ENCODE peak calls at places on chromosome 2, in nine cellular contexts. One of them, this sample, is unnamed.

GRCh38 chr2:238370482-238371372 is 50.4 kb downstream of the TRAF3IP1 start:
- DNase-seq in heart left ventricle: peak
- DNase-seq in HepG2: peak
- DNase-seq in A549: peak
- DNase-seq in endothelial cell of umbilical vein: peak
- DNase-seq in IMR-90: peak
- DNase-seq in stomach: peak
- DNase-seq in H1: no peak
- DNase-seq in H54: peak
- DNase-seq in this sample: peak

GRCh38 chr2:196171946-196172345 is 568 bp upstream of the STK17B start:
- DNase-seq in H54: no peak
- DNase-seq in stomach: no peak
- DNase-seq in IMR-90: no peak
- DNase-seq in endothelial cell of umbilical vein: peak
- DNase-seq in H1: no peak
- DNase-seq in A549: no peak
- DNase-seq in HepG2: no peak
- DNase-seq in heart left ventricle: no peak
- DNase-seq in this sample: no peak

GRCh38 chr2:55891671-55892071 is 31.9 kb downstream of the EFEMP1 start:
- DNase-seq in HepG2: no peak
- DNase-seq in H54: no peak
- DNase-seq in heart left ventricle: no peak
- DNase-seq in endothelial cell of umbilical vein: peak
- DNase-seq in IMR-90: no peak
- DNase-seq in stomach: no peak
- DNase-seq in A549: no peak
- DNase-seq in H1: no peak
- DNase-seq in this sample: no peak

GRCh38 chr2:173431191-173431590 is 76.5 kb downstream of the CDCA7 start:
- DNase-seq in stomach: no peak
- DNase-seq in A549: no peak
- DNase-seq in HepG2: no peak
- DNase-seq in H54: no peak
- DNase-seq in heart left ventricle: no peak
- DNase-seq in endothelial cell of umbilical vein: no peak
- DNase-seq in H1: no peak
- DNase-seq in IMR-90: no peak
- DNase-seq in this sample: no peak

GRCh38 chr2:165857881-165858280 is 63.8 kb upstream of the GALNT3 start:
- DNase-seq in A549: no peak
- DNase-seq in H54: no peak
- DNase-seq in stomach: no peak
- DNase-seq in endothelial cell of umbilical vein: no peak
- DNase-seq in H1: no peak
- DNase-seq in HepG2: no peak
- DNase-seq in IMR-90: peak
- DNase-seq in heart left ventricle: no peak
- DNase-seq in this sample: no peak

GRCh38 chr2:127630409-127631183 is 15.4 kb upstream of the GPR17 start:
- DNase-seq in A549: no peak
- DNase-seq in heart left ventricle: peak
- DNase-seq in H54: no peak
- DNase-seq in stomach: no peak
- DNase-seq in IMR-90: no peak
- DNase-seq in HepG2: no peak
- DNase-seq in H1: no peak
- DNase-seq in endothelial cell of umbilical vein: no peak
- DNase-seq in this sample: no peak

GRCh38 chr2:39608690-39609457 is 56.8 kb upstream of the TMEM178A start:
- DNase-seq in A549: no peak
- DNase-seq in HepG2: no peak
- DNase-seq in H54: no peak
- DNase-seq in IMR-90: no peak
- DNase-seq in stomach: no peak
- DNase-seq in H1: no peak
- DNase-seq in endothelial cell of umbilical vein: no peak
- DNase-seq in heart left ventricle: no peak
- DNase-seq in this sample: no peak

GRCh38 chr2:183359867-183360266 is 235.6 kb downstream of the NUP35 start:
- DNase-seq in endothelial cell of umbilical vein: peak
- DNase-seq in H1: no peak
- DNase-seq in A549: no peak
- DNase-seq in stomach: no peak
- DNase-seq in HepG2: no peak
- DNase-seq in H54: no peak
- DNase-seq in heart left ventricle: no peak
- DNase-seq in IMR-90: no peak
- DNase-seq in this sample: no peak

GRCh38 chr2:177397501-177398289 is 5.1 kb downstream of the AGPS start:
- DNase-seq in H1: no peak
- DNase-seq in A549: peak
- DNase-seq in endothelial cell of umbilical vein: peak
- DNase-seq in stomach: no peak
- DNase-seq in heart left ventricle: no peak
- DNase-seq in H54: no peak
- DNase-seq in IMR-90: peak
- DNase-seq in HepG2: peak
- DNase-seq in this sample: no peak

GRCh38 chr2:118046628-118047210 is 32.8 kb upstream of the CCDC93 start:
- DNase-seq in endothelial cell of umbilical vein: peak
- DNase-seq in stomach: no peak
- DNase-seq in A549: peak
- DNase-seq in H1: no peak
- DNase-seq in heart left ventricle: no peak
- DNase-seq in HepG2: peak
- DNase-seq in IMR-90: peak
- DNase-seq in H54: no peak
- DNase-seq in this sample: peak

GRCh38 chr2:225027061-225027762 is 15.1 kb downstream of the DOCK10 start:
- DNase-seq in stomach: no peak
- DNase-seq in IMR-90: no peak
- DNase-seq in heart left ventricle: no peak
- DNase-seq in H54: no peak
- DNase-seq in endothelial cell of umbilical vein: no peak
- DNase-seq in A549: no peak
- DNase-seq in HepG2: no peak
- DNase-seq in H1: no peak
- DNase-seq in this sample: peak

GRCh38 chr2:1625281-1626001 is 118.9 kb downstream of the PXDN start:
- DNase-seq in endothelial cell of umbilical vein: peak
- DNase-seq in HepG2: no peak
- DNase-seq in A549: no peak
- DNase-seq in stomach: no peak
- DNase-seq in IMR-90: peak
- DNase-seq in H1: peak
- DNase-seq in heart left ventricle: peak
- DNase-seq in H54: peak
- DNase-seq in this sample: no peak

GRCh38 chr2:88199912-88200682 is 30.0 kb downstream of the THNSL2 start:
- DNase-seq in A549: no peak
- DNase-seq in heart left ventricle: no peak
- DNase-seq in H1: no peak
- DNase-seq in H54: no peak
- DNase-seq in IMR-90: no peak
- DNase-seq in HepG2: peak
- DNase-seq in stomach: peak
- DNase-seq in endothelial cell of umbilical vein: no peak
- DNase-seq in this sample: no peak

GRCh38 chr2:62189196-62189595 is 6.7 kb upstream of the B3GNT2 start:
- DNase-seq in A549: no peak
- DNase-seq in IMR-90: no peak
- DNase-seq in endothelial cell of umbilical vein: no peak
- DNase-seq in H54: no peak
- DNase-seq in HepG2: no peak
- DNase-seq in heart left ventricle: no peak
- DNase-seq in stomach: no peak
- DNase-seq in H1: no peak
- DNase-seq in this sample: no peak

GRCh38 chr2:65096948-65097347 is 33.0 kb downstream of the RAB1A start:
- DNase-seq in heart left ventricle: no peak
- DNase-seq in HepG2: no peak
- DNase-seq in A549: no peak
- DNase-seq in endothelial cell of umbilical vein: peak
- DNase-seq in H1: no peak
- DNase-seq in IMR-90: peak
- DNase-seq in stomach: no peak
- DNase-seq in H54: no peak
- DNase-seq in this sample: no peak

GRCh38 chr2:40564174-40564573 is 112.3 kb upstream of the SLC8A1 start:
- DNase-seq in endothelial cell of umbilical vein: no peak
- DNase-seq in H54: no peak
- DNase-seq in stomach: no peak
- DNase-seq in IMR-90: no peak
- DNase-seq in heart left ventricle: no peak
- DNase-seq in A549: no peak
- DNase-seq in HepG2: no peak
- DNase-seq in H1: no peak
- DNase-seq in this sample: no peak

DNA sequence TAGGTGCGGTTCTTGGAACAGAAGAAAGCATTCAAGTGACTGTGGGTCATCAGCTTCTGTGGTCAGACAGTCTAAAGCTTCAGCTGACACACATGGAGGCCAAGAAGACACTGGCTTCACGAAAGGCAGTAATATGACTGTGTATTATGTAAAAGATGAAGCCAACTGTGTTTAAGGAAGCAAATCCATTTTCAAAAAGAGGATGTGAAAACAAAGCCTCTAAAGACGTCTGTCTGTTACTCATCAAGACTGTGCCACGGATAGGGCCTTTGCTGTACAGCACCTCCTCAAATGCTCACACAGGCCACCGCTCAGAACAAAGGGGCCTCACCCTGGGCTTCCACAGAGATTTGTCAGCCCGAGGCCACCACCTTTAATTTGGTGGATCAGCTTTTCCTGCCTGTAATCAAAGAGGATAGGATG is 21.1 kb upstream of the TMEM163 start:
- DNase-seq in H1: no peak
- DNase-seq in HepG2: no peak
- DNase-seq in endothelial cell of umbilical vein: no peak
- DNase-seq in IMR-90: peak
- DNase-seq in H54: no peak
- DNase-seq in heart left ventricle: no peak
- DNase-seq in stomach: no peak
- DNase-seq in A549: no peak
- DNase-seq in this sample: no peak
- TF ChIP-seq POLR2A in H1: no peak
- TF ChIP-seq POLR2A in HepG2: no peak
- TF ChIP-seq POLR2A in endothelial cell of umbilical vein: no peak
- TF ChIP-seq POLR2A in IMR-90: no peak
- TF ChIP-seq POLR2A in H54: no peak
- TF ChIP-seq POLR2A in heart left ventricle: no peak
- TF ChIP-seq POLR2A in stomach: no peak
- TF ChIP-seq POLR2A in A549: no peak
- TF ChIP-seq POLR2A in this sample: no peak

GRCh38 chr2:240567872-240568677 is at the start of gene RNPEPL1:
- DNase-seq in IMR-90: no peak
- DNase-seq in endothelial cell of umbilical vein: peak
- DNase-seq in stomach: peak
- DNase-seq in A549: peak
- DNase-seq in heart left ventricle: peak
- DNase-seq in HepG2: no peak
- DNase-seq in H54: no peak
- DNase-seq in H1: no peak
- DNase-seq in this sample: peak
- TF ChIP-seq POLR2A in IMR-90: no peak
- TF ChIP-seq POLR2A in endothelial cell of umbilical vein: no peak
- TF ChIP-seq POLR2A in stomach: no peak
- TF ChIP-seq POLR2A in A549: peak
- TF ChIP-seq POLR2A in heart left ventricle: peak
- TF ChIP-seq POLR2A in HepG2: no peak
- TF ChIP-seq POLR2A in H54: no peak
- TF ChIP-seq POLR2A in H1: no peak
- TF ChIP-seq POLR2A in this sample: peak

GRCh38 chr2:10778724-10779115 is 33.9 kb downstream of the PDIA6 start:
- DNase-seq in H1: no peak
- DNase-seq in H54: no peak
- DNase-seq in A549: no peak
- DNase-seq in heart left ventricle: no peak
- DNase-seq in HepG2: no peak
- DNase-seq in IMR-90: no peak
- DNase-seq in endothelial cell of umbilical vein: no peak
- DNase-seq in stomach: peak
- DNase-seq in this sample: no peak

GRCh38 chr2:10779776-10780490 is 32.7 kb downstream of the PDIA6 start:
- DNase-seq in IMR-90: no peak
- DNase-seq in stomach: no peak
- DNase-seq in HepG2: no peak
- DNase-seq in heart left ventricle: no peak
- DNase-seq in H1: no peak
- DNase-seq in endothelial cell of umbilical vein: no peak
- DNase-seq in H54: no peak
- DNase-seq in A549: no peak
- DNase-seq in this sample: no peak

GRCh38 chr2:10781746-10782145 is 30.8 kb downstream of the PDIA6 start:
- DNase-seq in H54: no peak
- DNase-seq in heart left ventricle: no peak
- DNase-seq in A549: no peak
- DNase-seq in endothelial cell of umbilical vein: no peak
- DNase-seq in H1: no peak
- DNase-seq in stomach: no peak
- DNase-seq in IMR-90: no peak
- DNase-seq in HepG2: no peak
- DNase-seq in this sample: no peak

GRCh38 chr2:10777842-10778723 is 34.5 kb downstream of the PDIA6 start:
- DNase-seq in HepG2: no peak
- DNase-seq in endothelial cell of umbilical vein: no peak
- DNase-seq in heart left ventricle: no peak
- DNase-seq in stomach: peak
- DNase-seq in IMR-90: no peak
- DNase-seq in A549: no peak
- DNase-seq in H1: no peak
- DNase-seq in H54: no peak
- DNase-seq in this sample: no peak

DNA sequence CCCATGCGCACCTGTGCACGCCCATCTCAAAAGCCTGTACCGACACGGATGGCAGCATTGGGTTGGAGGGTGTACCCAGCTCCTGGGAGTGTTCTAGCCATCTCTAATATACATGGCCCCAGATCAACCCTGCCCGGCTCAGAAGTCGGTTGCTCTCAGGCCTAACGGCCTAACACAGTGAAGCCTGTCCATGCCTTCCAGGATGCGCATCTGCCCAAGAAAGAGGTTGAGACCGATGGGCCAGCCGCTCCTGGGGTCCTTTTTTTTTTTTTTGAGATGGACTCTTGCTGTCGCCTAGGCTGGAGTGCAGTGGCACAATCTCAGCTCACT is 32.1 kb downstream of the PDIA6 start:
- DNase-seq in stomach: no peak
- DNase-seq in H1: no peak
- DNase-seq in IMR-90: no peak
- DNase-seq in H54: no peak
- DNase-seq in heart left ventricle: no peak
- DNase-seq in endothelial cell of umbilical vein: no peak
- DNase-seq in A549: no peak
- DNase-seq in HepG2: no peak
- DNase-seq in this sample: no peak
- TF ChIP-seq POLR2A in stomach: no peak
- TF ChIP-seq POLR2A in H1: no peak
- TF ChIP-seq POLR2A in IMR-90: no peak
- TF ChIP-seq POLR2A in H54: no peak
- TF ChIP-seq POLR2A in heart left ventricle: no peak
- TF ChIP-seq POLR2A in endothelial cell of umbilical vein: no peak
- TF ChIP-seq POLR2A in A549: no peak
- TF ChIP-seq POLR2A in HepG2: no peak
- TF ChIP-seq POLR2A in this sample: no peak

GRCh38 chr2:8679827-8680731 is 1.8 kb upstream of the ID2 start:
- DNase-seq in heart left ventricle: peak
- DNase-seq in endothelial cell of umbilical vein: peak
- DNase-seq in H54: no peak
- DNase-seq in A549: peak
- DNase-seq in IMR-90: peak
- DNase-seq in HepG2: peak
- DNase-seq in stomach: peak
- DNase-seq in H1: no peak
- DNase-seq in this sample: peak
- TF ChIP-seq POLR2A in heart left ventricle: no peak
- TF ChIP-seq POLR2A in endothelial cell of umbilical vein: no peak
- TF ChIP-seq POLR2A in H54: peak
- TF ChIP-seq POLR2A in A549: peak
- TF ChIP-seq POLR2A in IMR-90: peak
- TF ChIP-seq POLR2A in HepG2: peak
- TF ChIP-seq POLR2A in stomach: no peak
- TF ChIP-seq POLR2A in H1: no peak
- TF ChIP-seq POLR2A in this sample: no peak

This sample was measured in erythroblast.